ENCODE peak calls at places on chromosomes 3 and 15, in four cellular contexts. G, J, X and L are unnamed samples.
A peak's percentile ranks its signal among the peaks of the same experiment; 100 is the strongest.

GRCh38 chr3:128322030-128323022 is 144.4 kb downstream of the DNAJB8 start:
- DNase-seq in G (peak; percentile 67), X (peak; percentile 69), J (peak; percentile 49), L (peak; percentile 54)

GRCh38 chr15:31175484-31175883 is 74.0 kb upstream of the TRPM1 start:
- DNase-seq in J (no peak), X (no peak), G (no peak), L (no peak)

GRCh38 chr3:76034652-76035051 is 249.3 kb upstream of the ZNF717 start:
- DNase-seq in G (no peak), J (no peak), X (no peak), L (no peak)

GRCh38 chr3:135271562-135272290 is 476.7 kb downstream of the EPHB1 start:
- DNase-seq in G (no peak), X (no peak), J (no peak), L (no peak)

GRCh38 chr3:45545476-45545875 is 49.1 kb upstream of the LIMD1 start:
- DNase-seq in G (no peak), X (no peak), J (no peak), L (no peak)

GRCh38 chr3:18712713-18713575 is 287.8 kb upstream of the SATB1 start:
- DNase-seq in J (peak; percentile 37), G (no peak), X (no peak), L (peak; percentile 32)

GRCh38 chr3:26264708-26265107 is 357.9 kb upstream of the LRRC3B start:
- DNase-seq in X (no peak), G (no peak), J (no peak), L (no peak)

GRCh38 chr15:58396181-58396580 is 35.6 kb upstream of the LIPC start:
- DNase-seq in X (no peak), G (no peak), J (no peak), L (no peak)

GRCh38 chr15:66757030-66757429 is 55.0 kb downstream of the SMAD6 start:
- DNase-seq in J (no peak), G (no peak), X (no peak), L (no peak)

GRCh38 chr15:35717721-35718120 is 171.8 kb upstream of the DPH6 start:
- DNase-seq in J (no peak), X (no peak), G (no peak), L (no peak)

GRCh38 chr3:167032267-167032876 is 347.7 kb downstream of the ZBBX start:
- DNase-seq in J (no peak), X (peak; percentile 76), G (no peak), L (peak; percentile 39)